ENCODE peak calls at places on chromosomes 3 and 15, in seven cellular contexts. One of them, this sample, is unnamed.

GRCh38 chr3:14203521-14204079 is 25.0 kb downstream of the LSM3 start:
- DNase-seq in HCT116: peak; percentile 40
- DNase-seq in GM20000: peak; percentile 74
- DNase-seq in neural progenitor cell: peak; percentile 75
- DNase-seq in PC-3: peak; percentile 77
- DNase-seq in mesothelial cell of epicardium: no peak
- DNase-seq in foreskin keratinocyte: peak; percentile 64
- DNase-seq in this sample: no peak

GRCh38 chr15:66224946-66225345 is 28.6 kb downstream of the MEGF11 start:
- DNase-seq in GM20000: no peak
- DNase-seq in neural progenitor cell: no peak
- DNase-seq in foreskin keratinocyte: no peak
- DNase-seq in PC-3: no peak
- DNase-seq in mesothelial cell of epicardium: no peak
- DNase-seq in HCT116: no peak
- DNase-seq in this sample: no peak

GRCh38 chr3:175349181-175349580 is 490.0 kb downstream of the NAALADL2 start:
- DNase-seq in foreskin keratinocyte: peak; percentile 1
- DNase-seq in HCT116: no peak
- DNase-seq in GM20000: no peak
- DNase-seq in mesothelial cell of epicardium: no peak
- DNase-seq in PC-3: no peak
- DNase-seq in neural progenitor cell: no peak
- DNase-seq in this sample: no peak

GRCh38 chr3:101779808-101780366 is 876 bp downstream of the NXPE3 start:
- DNase-seq in GM20000: no peak
- DNase-seq in HCT116: no peak
- DNase-seq in PC-3: no peak
- DNase-seq in foreskin keratinocyte: no peak
- DNase-seq in mesothelial cell of epicardium: no peak
- DNase-seq in neural progenitor cell: no peak
- DNase-seq in this sample: no peak

GRCh38 chr3:25130724-25131123 is 297.3 kb upstream of the RARB start:
- DNase-seq in foreskin keratinocyte: no peak
- DNase-seq in neural progenitor cell: no peak
- DNase-seq in HCT116: no peak
- DNase-seq in PC-3: no peak
- DNase-seq in GM20000: no peak
- DNase-seq in mesothelial cell of epicardium: no peak
- DNase-seq in this sample: no peak

GRCh38 chr3:142618917-142619401 is 22.8 kb downstream of the PLS1 start:
- DNase-seq in foreskin keratinocyte: peak; percentile 64
- DNase-seq in mesothelial cell of epicardium: no peak
- DNase-seq in HCT116: no peak
- DNase-seq in GM20000: no peak
- DNase-seq in neural progenitor cell: no peak
- DNase-seq in PC-3: peak; percentile 80
- DNase-seq in this sample: no peak

GRCh38 chr3:141011511-141012262 is 39.5 kb upstream of the SPSB4 start:
- DNase-seq in foreskin keratinocyte: peak; percentile 38
- DNase-seq in GM20000: peak; percentile 74
- DNase-seq in mesothelial cell of epicardium: peak; percentile 68
- DNase-seq in HCT116: peak; percentile 51
- DNase-seq in PC-3: peak; percentile 62
- DNase-seq in neural progenitor cell: peak; percentile 92
- DNase-seq in this sample: peak; percentile 87

GRCh38 chr3:159982442-159982841 is 6.2 kb upstream of the IL12A start:
- DNase-seq in mesothelial cell of epicardium: no peak
- DNase-seq in PC-3: no peak
- DNase-seq in neural progenitor cell: no peak
- DNase-seq in GM20000: no peak
- DNase-seq in HCT116: no peak
- DNase-seq in foreskin keratinocyte: no peak
- DNase-seq in this sample: no peak

GRCh38 chr3:170811515-170811914 is 58.5 kb downstream of the RPL22L1 start:
- DNase-seq in foreskin keratinocyte: peak; percentile 84
- DNase-seq in neural progenitor cell: no peak
- DNase-seq in PC-3: peak; percentile 87
- DNase-seq in mesothelial cell of epicardium: no peak
- DNase-seq in GM20000: no peak
- DNase-seq in HCT116: no peak
- DNase-seq in this sample: no peak

GRCh38 chr3:72338082-72338941 is 509.9 kb downstream of the SHQ1 start:
- DNase-seq in HCT116: peak; percentile 12
- DNase-seq in PC-3: peak; percentile 62
- DNase-seq in neural progenitor cell: no peak
- DNase-seq in mesothelial cell of epicardium: no peak
- DNase-seq in foreskin keratinocyte: peak; percentile 98
- DNase-seq in GM20000: no peak
- DNase-seq in this sample: no peak

GRCh38 chr3:150268426-150269321 is 139.4 kb upstream of the TSC22D2 start:
- DNase-seq in neural progenitor cell: no peak
- DNase-seq in mesothelial cell of epicardium: no peak
- DNase-seq in foreskin keratinocyte: no peak
- DNase-seq in HCT116: no peak
- DNase-seq in PC-3: peak; percentile 74
- DNase-seq in GM20000: no peak
- DNase-seq in this sample: no peak

GRCh38 chr3:14261229-14261628 is 82.6 kb downstream of the LSM3 start:
- DNase-seq in foreskin keratinocyte: peak; percentile 39
- DNase-seq in GM20000: peak; percentile 83
- DNase-seq in HCT116: peak; percentile 68
- DNase-seq in PC-3: peak; percentile 85
- DNase-seq in mesothelial cell of epicardium: peak; percentile 69
- DNase-seq in neural progenitor cell: peak; percentile 84
- DNase-seq in this sample: peak; percentile 87

GRCh38 chr3:177410734-177411133 is 213.5 kb upstream of the TBL1XR1 start:
- DNase-seq in GM20000: no peak
- DNase-seq in foreskin keratinocyte: no peak
- DNase-seq in mesothelial cell of epicardium: no peak
- DNase-seq in PC-3: peak; percentile 66
- DNase-seq in neural progenitor cell: no peak
- DNase-seq in HCT116: no peak
- DNase-seq in this sample: no peak

GRCh38 chr3:150315711-150316110 is 92.4 kb upstream of the TSC22D2 start:
- DNase-seq in HCT116: no peak
- DNase-seq in mesothelial cell of epicardium: no peak
- DNase-seq in foreskin keratinocyte: no peak
- DNase-seq in PC-3: no peak
- DNase-seq in neural progenitor cell: no peak
- DNase-seq in GM20000: no peak
- DNase-seq in this sample: no peak

GRCh38 chr3:14460342-14461005 is 58.1 kb downstream of the SLC6A6 start:
- DNase-seq in GM20000: no peak
- DNase-seq in foreskin keratinocyte: no peak
- DNase-seq in HCT116: no peak
- DNase-seq in neural progenitor cell: no peak
- DNase-seq in PC-3: peak; percentile 59
- DNase-seq in mesothelial cell of epicardium: no peak
- DNase-seq in this sample: no peak

GRCh38 chr3:142117452-142117851 is 31.9 kb downstream of the TFDP2 start:
- DNase-seq in GM20000: no peak
- DNase-seq in neural progenitor cell: no peak
- DNase-seq in HCT116: no peak
- DNase-seq in PC-3: no peak
- DNase-seq in foreskin keratinocyte: no peak
- DNase-seq in mesothelial cell of epicardium: no peak
- DNase-seq in this sample: no peak

GRCh38 chr3:186991470-186991869 is 61.1 kb downstream of the ST6GAL1 start:
- DNase-seq in neural progenitor cell: no peak
- DNase-seq in mesothelial cell of epicardium: no peak
- DNase-seq in foreskin keratinocyte: no peak
- DNase-seq in HCT116: no peak
- DNase-seq in GM20000: no peak
- DNase-seq in PC-3: peak; percentile 28
- DNase-seq in this sample: no peak

GRCh38 chr3:100744671-100745070 is 35.4 kb downstream of the TFG start:
- DNase-seq in GM20000: no peak
- DNase-seq in neural progenitor cell: no peak
- DNase-seq in HCT116: no peak
- DNase-seq in mesothelial cell of epicardium: no peak
- DNase-seq in PC-3: no peak
- DNase-seq in foreskin keratinocyte: no peak
- DNase-seq in this sample: no peak

GRCh38 chr15:80494311-80494710 is 90.1 kb downstream of the ARNT2 start:
- DNase-seq in PC-3: peak; percentile 47
- DNase-seq in HCT116: no peak
- DNase-seq in mesothelial cell of epicardium: no peak
- DNase-seq in GM20000: no peak
- DNase-seq in neural progenitor cell: no peak
- DNase-seq in foreskin keratinocyte: peak; percentile 76
- DNase-seq in this sample: no peak

GRCh38 chr15:94972314-94972713 is 741.0 kb downstream of the MCTP2 start:
- DNase-seq in foreskin keratinocyte: peak; percentile 64
- DNase-seq in GM20000: no peak
- DNase-seq in neural progenitor cell: peak; percentile 8
- DNase-seq in PC-3: no peak
- DNase-seq in HCT116: no peak
- DNase-seq in mesothelial cell of epicardium: no peak
- DNase-seq in this sample: no peak
- TF ChIP-seq CTCF in foreskin keratinocyte: no peak
- TF ChIP-seq CTCF in GM20000: no peak
- TF ChIP-seq CTCF in neural progenitor cell: no peak
- TF ChIP-seq CTCF in PC-3: no peak
- TF ChIP-seq CTCF in HCT116: no peak
- TF ChIP-seq CTCF in mesothelial cell of epicardium: no peak
- TF ChIP-seq CTCF in this sample: no peak

GRCh38 chr3:89847955-89848354 is 740.5 kb downstream of the EPHA3 start:
- DNase-seq in neural progenitor cell: no peak
- DNase-seq in HCT116: no peak
- DNase-seq in mesothelial cell of epicardium: no peak
- DNase-seq in PC-3: peak; percentile 46
- DNase-seq in foreskin keratinocyte: peak; percentile 31
- DNase-seq in GM20000: no peak
- DNase-seq in this sample: no peak

GRCh38 chr3:89851974-89852621 is 744.7 kb downstream of the EPHA3 start:
- DNase-seq in neural progenitor cell: peak; percentile 86
- DNase-seq in foreskin keratinocyte: peak; percentile 20
- DNase-seq in GM20000: no peak
- DNase-seq in mesothelial cell of epicardium: peak; percentile 48
- DNase-seq in HCT116: no peak
- DNase-seq in PC-3: peak; percentile 76
- DNase-seq in this sample: peak; percentile 79
- TF ChIP-seq CTCF in neural progenitor cell: peak; percentile 94
- TF ChIP-seq CTCF in foreskin keratinocyte: peak; percentile 42
- TF ChIP-seq CTCF in GM20000: no peak
- TF ChIP-seq CTCF in mesothelial cell of epicardium: peak; percentile 28
- TF ChIP-seq CTCF in HCT116: no peak
- TF ChIP-seq CTCF in PC-3: peak; percentile 92
- TF ChIP-seq CTCF in this sample: peak; percentile 94

DNA sequence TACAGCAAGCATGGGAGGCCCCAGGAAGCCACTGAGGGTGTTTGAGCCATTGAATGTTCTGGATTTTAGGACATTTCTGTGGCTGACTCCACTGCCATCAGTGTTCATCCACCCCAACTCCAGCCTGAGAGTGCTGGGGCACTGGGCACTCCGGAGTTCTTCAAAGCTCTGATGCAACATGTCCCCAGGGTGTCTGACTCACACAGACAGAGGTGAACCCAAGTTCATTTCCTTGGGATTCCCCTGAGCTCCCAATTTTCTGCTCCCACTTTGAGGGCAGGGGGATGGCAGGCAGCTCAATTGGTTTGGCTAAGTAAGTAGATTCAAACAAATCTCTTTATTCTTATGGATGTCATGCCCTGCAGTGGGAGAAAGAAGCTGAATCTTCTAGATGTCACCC is 2.2 kb downstream of the STRA6 start:
- DNase-seq in mesothelial cell of epicardium: no peak
- DNase-seq in HCT116: peak; percentile 43
- DNase-seq in foreskin keratinocyte: peak; percentile 48
- DNase-seq in PC-3: peak; percentile 80
- DNase-seq in neural progenitor cell: no peak
- DNase-seq in GM20000: no peak
- DNase-seq in this sample: no peak
- TF ChIP-seq CTCF in mesothelial cell of epicardium: no peak
- TF ChIP-seq CTCF in HCT116: no peak
- TF ChIP-seq CTCF in foreskin keratinocyte: no peak
- TF ChIP-seq CTCF in PC-3: no peak
- TF ChIP-seq CTCF in neural progenitor cell: no peak
- TF ChIP-seq CTCF in GM20000: no peak
- TF ChIP-seq CTCF in this sample: no peak

DNA sequence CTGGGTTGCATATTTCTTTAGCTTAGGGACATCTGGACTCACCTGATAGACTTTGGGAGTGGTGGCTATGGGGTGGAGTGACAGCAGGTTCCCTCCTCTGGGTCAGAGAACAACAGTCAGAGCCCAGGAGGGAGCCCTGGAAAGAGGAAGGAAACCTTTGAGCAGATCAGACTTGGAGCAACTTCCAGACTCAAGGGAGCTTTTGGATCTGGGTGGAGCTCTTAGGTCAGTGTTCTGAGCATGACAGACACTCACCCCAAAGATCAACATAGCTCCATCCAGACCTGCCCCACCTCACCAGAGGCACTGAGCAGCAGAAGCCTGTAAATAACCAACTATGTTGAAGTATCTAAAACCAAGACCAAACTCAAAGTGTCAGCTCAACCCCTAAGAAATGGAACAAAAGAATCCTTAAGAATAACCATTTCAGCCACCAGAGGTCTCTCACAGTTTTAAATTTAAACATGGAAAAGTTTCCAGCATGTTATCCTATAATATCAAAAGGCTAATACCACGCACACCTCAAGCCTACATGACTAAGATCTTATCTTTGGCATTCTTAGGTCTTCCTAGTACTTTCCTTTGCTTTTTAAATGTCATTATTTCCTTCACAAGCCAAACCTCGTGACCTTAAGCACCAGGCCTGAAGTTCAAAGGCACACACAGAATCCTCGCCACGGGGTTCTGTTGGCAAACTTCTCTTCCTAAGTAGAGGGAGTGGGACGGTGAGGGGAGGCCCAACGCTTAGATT is 56.4 kb downstream of the UMPS start:
- DNase-seq in neural progenitor cell: no peak
- DNase-seq in foreskin keratinocyte: no peak
- DNase-seq in HCT116: peak; percentile 8
- DNase-seq in GM20000: no peak
- DNase-seq in mesothelial cell of epicardium: no peak
- DNase-seq in PC-3: peak; percentile 68
- DNase-seq in this sample: no peak
- TF ChIP-seq CTCF in neural progenitor cell: peak; percentile 28
- TF ChIP-seq CTCF in foreskin keratinocyte: peak; percentile 66
- TF ChIP-seq CTCF in HCT116: peak; percentile 63
- TF ChIP-seq CTCF in GM20000: no peak
- TF ChIP-seq CTCF in mesothelial cell of epicardium: peak; percentile 26
- TF ChIP-seq CTCF in PC-3: peak; percentile 66
- TF ChIP-seq CTCF in this sample: peak; percentile 62

DNA sequence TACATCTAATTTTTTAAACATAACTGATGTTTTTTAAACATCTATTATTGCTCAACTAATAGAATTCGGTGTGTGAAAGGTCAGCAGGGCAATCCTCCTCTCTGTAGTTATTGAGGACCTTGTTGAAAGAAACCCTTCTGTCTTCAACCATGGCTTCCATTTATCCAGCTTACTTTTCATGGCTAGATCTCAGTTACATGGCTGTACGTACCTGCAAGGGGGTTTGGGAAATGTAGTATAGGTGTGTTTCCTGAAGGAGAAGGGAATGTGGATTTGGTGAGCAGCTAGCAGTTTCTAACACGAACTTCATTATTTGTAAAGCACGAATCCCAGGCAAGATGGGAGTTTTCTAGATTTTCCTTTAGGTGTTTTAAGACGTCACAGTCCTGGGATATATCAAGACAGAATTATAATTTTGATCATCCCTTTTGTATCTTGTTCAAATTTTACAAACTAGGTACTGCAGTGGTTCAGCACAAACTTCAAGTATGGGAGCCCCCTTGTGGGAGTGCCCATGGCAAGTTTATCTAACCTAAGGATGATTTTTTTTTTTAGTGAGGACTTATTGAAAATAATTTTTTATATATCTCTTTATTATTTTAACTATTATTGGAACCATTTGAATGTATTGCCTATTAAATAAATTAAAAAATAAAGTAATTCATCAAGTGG is 41.6 kb downstream of the FBXL2 start:
- DNase-seq in PC-3: peak; percentile 26
- DNase-seq in HCT116: no peak
- DNase-seq in mesothelial cell of epicardium: no peak
- DNase-seq in foreskin keratinocyte: no peak
- DNase-seq in GM20000: no peak
- DNase-seq in neural progenitor cell: no peak
- DNase-seq in this sample: no peak
- TF ChIP-seq CTCF in PC-3: peak; percentile 37
- TF ChIP-seq CTCF in HCT116: peak; percentile 4
- TF ChIP-seq CTCF in mesothelial cell of epicardium: no peak
- TF ChIP-seq CTCF in foreskin keratinocyte: peak; percentile 40
- TF ChIP-seq CTCF in GM20000: no peak
- TF ChIP-seq CTCF in neural progenitor cell: peak; percentile 34
- TF ChIP-seq CTCF in this sample: peak; percentile 38

This sample was measured in type B pancreatic cell.